ENCODE peak calls at places on chromosomes 13 and 19, in four cellular contexts. P, R, D and S are unnamed samples.

GRCh38 chr13:107124129-107124718 is 556.3 kb upstream of the ARGLU1 start:
- DNase-seq in P (peak; percentile 1), R (no peak), D (peak; percentile 18), S (peak; percentile 36)

GRCh38 chr13:49935171-49936084 is 712 bp downstream of the SPRYD7 start:
- DNase-seq in P (peak; percentile 30), R (peak; percentile 61), D (peak; percentile 17), S (peak; percentile 50)

GRCh38 chr13:41648314-41648935 is 191.1 kb downstream of the RGCC start:
- DNase-seq in P (peak; percentile 20), R (no peak), D (peak; percentile 98), S (peak; percentile 72)

GRCh38 chr19:17424743-17425365 is 5.0 kb downstream of the MVB12A start:
- DNase-seq in P (no peak), R (peak; percentile 76), D (no peak), S (peak; percentile 23)

GRCh38 chr13:47420012-47420411 is 523.2 kb upstream of the HTR2A start:
- DNase-seq in P (no peak), R (no peak), D (no peak), S (peak; percentile 14)

GRCh38 chr13:46759861-46760260 is 37.1 kb downstream of the ESD start:
- DNase-seq in P (no peak), R (no peak), D (no peak), S (no peak)

GRCh38 chr19:35736913-35737886 is 5.1 kb downstream of the IGFLR1 start:
- DNase-seq in P (peak; percentile 82), R (no peak), D (no peak), S (no peak)

GRCh38 chr13:75936791-75937190 is 300.7 kb downstream of the LMO7 start:
- DNase-seq in P (no peak), R (no peak), D (no peak), S (no peak)

GRCh38 chr13:46176756-46177155 is 5.2 kb downstream of the LCP1 start:
- DNase-seq in P (no peak), R (no peak), D (no peak), S (no peak)

GRCh38 chr13:76597868-76598267 is 288.3 kb downstream of the KCTD12 start:
- DNase-seq in P (no peak), R (no peak), D (no peak), S (no peak)

GRCh38 chr19:49420227-49420626 is 3.0 kb downstream of the PTH2 start:
- DNase-seq in P (no peak), R (no peak), D (no peak), S (no peak)

GRCh38 chr19:49927526-49928264 is 1.3 kb upstream of the ATF5 start:
- DNase-seq in P (no peak), R (no peak), D (no peak), S (no peak)

GRCh38 chr19:1863308-1863637 is at the start of gene KLF16:
- DNase-seq in P (no peak), R (no peak), D (no peak), S (no peak)

GRCh38 chr19:1863638-1864479 is 480 bp upstream of the KLF16 start:
- DNase-seq in P (no peak), R (peak; percentile 92), D (peak; percentile 85), S (peak; percentile 92)

GRCh38 chr19:1861599-1862031 is 1.8 kb downstream of the KLF16 start:
- DNase-seq in P (no peak), R (no peak), D (no peak), S (no peak)

GRCh38 chr19:1862068-1862423 is 1.3 kb downstream of the KLF16 start:
- DNase-seq in P (no peak), R (no peak), D (no peak), S (no peak)

GRCh38 chr19:1862424-1863307 is 713 bp downstream of the KLF16 start:
- DNase-seq in P (no peak), R (peak; percentile 63), D (no peak), S (no peak)
- TF ChIP-seq BHLHE40 in P (no peak), R (no peak), D (peak; percentile 71), S (peak; percentile 78)

GRCh38 chr13:89407357-89407756 is 1736.2 kb downstream of the SLITRK5 start:
- DNase-seq in P (no peak), R (no peak), D (no peak), S (no peak)
- TF ChIP-seq BHLHE40 in P (no peak), R (no peak), D (no peak), S (no peak)

DNA sequence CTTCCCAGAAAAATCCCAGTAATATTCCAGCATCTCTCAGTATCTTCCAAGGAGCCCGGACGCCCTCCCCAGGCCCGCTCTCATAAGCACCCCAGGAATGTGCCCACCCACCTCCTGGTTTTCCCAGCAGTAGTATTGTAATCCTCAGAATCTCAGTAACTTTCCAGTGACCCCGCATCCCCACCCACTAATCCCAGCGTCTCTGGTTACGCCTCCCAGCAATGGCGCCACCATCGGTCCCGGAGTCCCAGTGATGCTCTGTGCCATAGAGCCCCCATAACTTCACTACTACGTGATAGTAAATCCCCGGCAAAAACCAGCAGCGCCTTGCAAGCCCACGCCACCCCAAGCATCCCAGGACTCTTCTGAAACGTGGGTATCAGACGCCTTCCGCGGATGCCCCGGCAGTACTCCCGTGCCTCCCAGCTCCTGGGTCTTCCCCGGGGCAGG is 961 bp upstream of the PNPLA6 start:
- DNase-seq in P (peak; percentile 80), R (peak; percentile 50), D (peak; percentile 70), S (peak; percentile 87)
- TF ChIP-seq BHLHE40 in P (no peak), R (no peak), D (no peak), S (no peak)

DNA sequence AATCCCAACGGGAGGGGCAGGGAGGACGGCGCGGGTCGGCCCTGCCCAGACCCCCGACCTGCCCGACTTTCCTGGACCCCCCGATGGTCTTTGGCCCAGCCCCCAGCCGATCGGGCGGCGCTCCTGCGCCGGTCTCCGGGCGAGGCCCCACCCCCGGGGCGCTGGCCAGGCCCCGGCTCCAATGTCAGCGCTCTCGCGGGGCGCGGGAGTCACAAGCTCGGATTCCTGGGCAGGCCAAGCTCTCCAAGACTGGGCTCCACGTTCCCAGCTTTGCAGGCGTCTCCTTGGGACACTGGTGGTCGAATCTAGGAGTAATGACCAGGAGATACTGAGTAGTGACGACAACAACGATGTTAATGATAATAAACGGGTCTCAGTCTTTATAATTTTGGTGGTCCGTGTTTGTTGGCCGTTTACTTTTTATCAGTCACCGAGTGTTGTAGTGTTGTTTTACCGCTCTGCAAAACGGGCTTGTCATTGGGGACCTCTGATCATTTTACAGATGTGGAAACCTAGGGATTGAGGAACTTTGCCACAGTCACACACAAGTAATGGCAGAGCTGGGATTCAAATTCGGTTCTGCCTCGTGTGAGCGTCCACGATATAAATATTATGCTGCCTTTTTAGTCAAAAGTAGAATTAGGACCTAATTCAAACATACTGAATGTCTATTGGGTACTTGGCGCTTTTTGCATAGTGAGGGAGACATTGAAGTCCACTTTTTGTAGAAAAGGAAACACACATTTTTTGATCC is 607 bp downstream of the RAD23A start:
- DNase-seq in P (no peak), R (peak; percentile 71), D (peak; percentile 71), S (peak; percentile 80)
- TF ChIP-seq BHLHE40 in P (no peak), R (no peak), D (no peak), S (no peak)

DNA sequence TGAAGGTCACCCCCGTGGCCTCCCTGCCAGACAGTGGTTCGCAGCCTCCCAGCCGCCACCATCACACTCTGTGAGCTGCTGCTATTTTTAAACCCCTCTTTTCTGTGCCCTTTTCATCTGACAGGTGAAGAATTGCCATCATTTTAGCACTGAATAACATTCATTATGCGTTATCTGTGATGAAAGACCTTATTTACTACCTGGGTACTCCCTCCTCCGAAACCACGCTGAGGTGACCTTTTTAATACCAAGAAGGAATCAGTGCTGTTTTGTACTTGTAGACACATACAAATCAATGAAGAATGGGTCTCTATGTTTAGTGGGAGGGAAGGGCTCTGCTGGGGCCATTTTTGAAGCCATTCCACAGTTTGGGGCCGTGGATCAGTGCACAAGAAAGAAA is 148.9 kb upstream of the GPR12 start:
- DNase-seq in P (no peak), R (no peak), D (no peak), S (no peak)
- TF ChIP-seq BHLHE40 in P (no peak), R (no peak), D (no peak), S (no peak)

DNA sequence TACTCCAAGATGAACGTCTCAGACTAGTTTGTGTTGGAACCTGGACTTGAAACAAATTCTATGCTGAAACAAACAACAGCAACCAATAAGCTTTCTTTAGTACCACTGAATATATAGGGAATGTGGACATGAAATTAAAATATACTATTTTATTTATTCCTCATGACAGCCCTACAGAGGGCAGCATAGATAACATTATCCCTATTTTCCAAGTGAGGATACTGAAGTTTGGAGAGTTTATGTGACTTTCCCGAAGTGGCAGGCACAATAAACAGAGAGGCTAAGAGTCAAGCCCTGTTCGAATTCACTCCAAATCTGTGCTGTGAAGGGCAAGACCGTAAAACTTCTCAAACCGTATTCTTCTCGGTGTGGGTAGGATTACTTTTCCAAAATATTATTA is 509.9 kb upstream of the GPC6 start:
- DNase-seq in P (no peak), R (peak; percentile 55), D (peak; percentile 5), S (peak; percentile 19)
- TF ChIP-seq BHLHE40 in P (no peak), R (no peak), D (no peak), S (no peak)

DNA sequence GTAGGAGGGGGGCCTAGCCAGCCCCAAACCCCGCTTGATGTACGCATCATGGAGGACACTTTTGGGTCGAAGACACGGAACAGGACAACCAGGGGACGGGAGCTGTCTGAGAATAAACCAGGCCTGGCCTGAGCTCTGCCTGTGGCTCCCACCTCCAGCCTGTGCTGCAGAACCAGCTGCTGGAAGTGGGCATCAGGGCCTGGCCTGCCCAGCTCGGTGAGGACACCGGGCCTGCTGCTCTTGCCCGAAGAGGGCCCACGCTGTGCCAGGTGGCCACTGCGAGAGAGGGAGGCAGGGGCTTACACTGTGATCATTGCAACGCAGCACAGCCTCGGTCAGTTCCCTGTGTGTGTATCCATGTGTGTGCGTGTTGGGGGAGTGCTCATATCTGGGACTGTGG is 34.6 kb downstream of the CEBPG start:
- DNase-seq in P (no peak), R (no peak), D (no peak), S (no peak)
- TF ChIP-seq BHLHE40 in P (no peak), R (no peak), D (no peak), S (no peak)

GRCh38 chr13:98524391-98524790 is 52.5 kb downstream of the STK24 start:
- DNase-seq in P (no peak), R (no peak), D (no peak), S (no peak)

GRCh38 chr13:98523455-98524102 is 53.3 kb downstream of the STK24 start:
- DNase-seq in P (no peak), R (no peak), D (no peak), S (no peak)

GRCh38 chr13:98525852-98526512 is 50.9 kb downstream of the STK24 start:
- DNase-seq in P (no peak), R (peak; percentile 13), D (no peak), S (no peak)

GRCh38 chr13:98524793-98525192 is 52.1 kb downstream of the STK24 start:
- DNase-seq in P (no peak), R (no peak), D (no peak), S (no peak)

GRCh38 chr13:98525452-98525851 is 51.5 kb downstream of the STK24 start:
- DNase-seq in P (no peak), R (no peak), D (no peak), S (no peak)
- TF ChIP-seq BHLHE40 in P (no peak), R (no peak), D (no peak), S (no peak)